ENCODE peak calls at places on chromosome 12, in five cellular contexts. One of them, this sample, is unnamed.

GRCh38 chr12:99099786-99100185 is 454.7 kb downstream of the APAF1 start:
- DNase-seq in activated CD4-positive, alpha-beta T cell treated with anti-CD3 and anti-CD28 coated beads, Interleukin-2, amount 50 U/mL, for 48 hours: no peak
- DNase-seq in adipocyte: no peak
- DNase-seq in mesenteric fat pad: no peak
- DNase-seq in mucosa of descending colon: no peak
- DNase-seq in this sample: no peak

GRCh38 chr12:116695464-116695725 is 42.5 kb downstream of the SPRING1 start:
- DNase-seq in activated CD4-positive, alpha-beta T cell treated with anti-CD3 and anti-CD28 coated beads, Interleukin-2, amount 50 U/mL, for 48 hours: no peak
- DNase-seq in adipocyte: no peak
- DNase-seq in mesenteric fat pad: no peak
- DNase-seq in mucosa of descending colon: no peak
- DNase-seq in this sample: no peak

GRCh38 chr12:14961466-14962155 is at the start of gene ARHGDIB:
- DNase-seq in activated CD4-positive, alpha-beta T cell treated with anti-CD3 and anti-CD28 coated beads, Interleukin-2, amount 50 U/mL, for 48 hours: peak
- DNase-seq in adipocyte: no peak
- DNase-seq in mesenteric fat pad: no peak
- DNase-seq in mucosa of descending colon: no peak
- DNase-seq in this sample: peak

GRCh38 chr12:11630046-11630706 is 19.3 kb upstream of the ETV6 start:
- DNase-seq in activated CD4-positive, alpha-beta T cell treated with anti-CD3 and anti-CD28 coated beads, Interleukin-2, amount 50 U/mL, for 48 hours: no peak
- DNase-seq in adipocyte: no peak
- DNase-seq in mesenteric fat pad: no peak
- DNase-seq in mucosa of descending colon: no peak
- DNase-seq in this sample: no peak

GRCh38 chr12:40903040-40903439 is 210.8 kb downstream of the CNTN1 start:
- DNase-seq in activated CD4-positive, alpha-beta T cell treated with anti-CD3 and anti-CD28 coated beads, Interleukin-2, amount 50 U/mL, for 48 hours: no peak
- DNase-seq in adipocyte: no peak
- DNase-seq in mesenteric fat pad: no peak
- DNase-seq in mucosa of descending colon: no peak
- DNase-seq in this sample: no peak

GRCh38 chr12:90961154-90961553 is 6.2 kb upstream of the CCER1 start:
- DNase-seq in activated CD4-positive, alpha-beta T cell treated with anti-CD3 and anti-CD28 coated beads, Interleukin-2, amount 50 U/mL, for 48 hours: no peak
- DNase-seq in adipocyte: no peak
- DNase-seq in mesenteric fat pad: no peak
- DNase-seq in mucosa of descending colon: no peak
- DNase-seq in this sample: no peak

GRCh38 chr12:12376636-12377448 is 20.0 kb downstream of the BORCS5 start:
- DNase-seq in activated CD4-positive, alpha-beta T cell treated with anti-CD3 and anti-CD28 coated beads, Interleukin-2, amount 50 U/mL, for 48 hours: no peak
- DNase-seq in adipocyte: peak
- DNase-seq in mesenteric fat pad: no peak
- DNase-seq in mucosa of descending colon: no peak
- DNase-seq in this sample: peak

GRCh38 chr12:1579626-1580025 is 14.8 kb downstream of the FBXL14 start:
- DNase-seq in activated CD4-positive, alpha-beta T cell treated with anti-CD3 and anti-CD28 coated beads, Interleukin-2, amount 50 U/mL, for 48 hours: no peak
- DNase-seq in adipocyte: peak
- DNase-seq in mesenteric fat pad: no peak
- DNase-seq in mucosa of descending colon: no peak
- DNase-seq in this sample: no peak

GRCh38 chr12:132178801-132179401 is 34.6 kb downstream of the NOC4L start:
- DNase-seq in activated CD4-positive, alpha-beta T cell treated with anti-CD3 and anti-CD28 coated beads, Interleukin-2, amount 50 U/mL, for 48 hours: peak
- DNase-seq in adipocyte: no peak
- DNase-seq in mesenteric fat pad: no peak
- DNase-seq in mucosa of descending colon: no peak
- DNase-seq in this sample: no peak

GRCh38 chr12:51846209-51846779 is 2.2 kb downstream of the FIGNL2 start:
- DNase-seq in activated CD4-positive, alpha-beta T cell treated with anti-CD3 and anti-CD28 coated beads, Interleukin-2, amount 50 U/mL, for 48 hours: no peak
- DNase-seq in adipocyte: no peak
- DNase-seq in mesenteric fat pad: no peak
- DNase-seq in mucosa of descending colon: no peak
- DNase-seq in this sample: no peak